ENCODE peak calls at places on chromosomes 11 and 22, in eight cellular contexts. F is GM10248, U is thoracic aorta, A is OCI-LY7, E is coronary artery, K is K562, H is fibroblast of mammary gland, O is sigmoid colon. B is an unnamed sample.

GRCh38 chr22:35315855-35316745 is 16.4 kb downstream of the TOM1 start:
- DNase-seq in F (no peak), U (no peak), A (no peak), E (peak; percentile 68), K (no peak), H (no peak), O (peak; percentile 65), B (no peak)

GRCh38 chr11:46529086-46529905 is 64.5 kb downstream of the AMBRA1 start:
- DNase-seq in F (peak; percentile 88), U (peak; percentile 16), A (peak; percentile 76), E (no peak), K (peak; percentile 81), H (peak; percentile 67), O (peak; percentile 77), B (peak; percentile 85)

GRCh38 chr11:2304156-2305139 is 2.6 kb downstream of the TSPAN32 start:
- DNase-seq in F (no peak), U (no peak), A (no peak), E (peak; percentile 73), K (no peak), H (no peak), O (peak; percentile 67), B (peak; percentile 76)

GRCh38 chr11:86208572-86208971 is 36.0 kb upstream of the EED start:
- DNase-seq in F (no peak), U (no peak), A (no peak), E (no peak), K (no peak), H (no peak), O (no peak), B (no peak)

GRCh38 chr11:6742260-6742659 is 29.5 kb downstream of the OR2AG2 start:
- DNase-seq in F (no peak), U (no peak), A (no peak), E (no peak), K (no peak), H (no peak), O (no peak), B (no peak)

GRCh38 chr11:125935056-125935455 is 10.8 kb upstream of the VSIG10L2 start:
- DNase-seq in F (no peak), U (no peak), A (no peak), E (no peak), K (no peak), H (no peak), O (no peak), B (no peak)

GRCh38 chr11:61999141-61999975 is 31.9 kb upstream of the FTH1 start:
- DNase-seq in F (no peak), U (no peak), A (no peak), E (no peak), K (no peak), H (peak; percentile 57), O (no peak), B (no peak)

GRCh38 chr11:14347494-14347893 is 11.5 kb downstream of the RRAS2 start:
- DNase-seq in F (no peak), U (no peak), A (no peak), E (no peak), K (no peak), H (no peak), O (no peak), B (no peak)

GRCh38 chr22:19499236-19499879 is 19.6 kb downstream of the CDC45 start:
- DNase-seq in F (no peak), U (no peak), A (no peak), E (no peak), K (no peak), H (no peak), O (no peak), B (no peak)

GRCh38 chr11:44356351-44356750 is 46.4 kb upstream of the ALX4 start:
- DNase-seq in F (no peak), U (no peak), A (no peak), E (no peak), K (no peak), H (no peak), O (no peak), B (no peak)

GRCh38 chr22:30591191-30591587 is 521 bp downstream of the PES1 start:
- DNase-seq in F (no peak), U (no peak), A (no peak), E (no peak), K (no peak), H (peak; percentile 46), O (no peak), B (no peak)

GRCh38 chr11:102914238-102915043 is 39.7 kb upstream of the MMP12 start:
- DNase-seq in F (no peak), U (no peak), A (no peak), E (no peak), K (peak; percentile 10), H (peak; percentile 61), O (peak; percentile 66), B (peak; percentile 23)

GRCh38 chr11:45662665-45663485 is 2.5 kb downstream of the CHST1 start:
- DNase-seq in F (no peak), U (peak; percentile 49), A (no peak), E (no peak), K (peak; percentile 60), H (peak; percentile 92), O (peak; percentile 57), B (no peak)

GRCh38 chr22:38834991-38835390 is 8.8 kb downstream of the NPTXR start:
- DNase-seq in F (no peak), U (no peak), A (no peak), E (no peak), K (no peak), H (no peak), O (no peak), B (no peak)

GRCh38 chr22:32603651-32604540 is 129.3 kb downstream of the FBXO7 start:
- DNase-seq in F (no peak), U (no peak), A (no peak), E (no peak), K (no peak), H (no peak), O (no peak), B (no peak)

GRCh38 chr22:39703890-39704658 is 133.5 kb downstream of the CACNA1I start:
- DNase-seq in F (no peak), U (no peak), A (no peak), E (no peak), K (no peak), H (peak; percentile 24), O (no peak), B (no peak)

DNA sequence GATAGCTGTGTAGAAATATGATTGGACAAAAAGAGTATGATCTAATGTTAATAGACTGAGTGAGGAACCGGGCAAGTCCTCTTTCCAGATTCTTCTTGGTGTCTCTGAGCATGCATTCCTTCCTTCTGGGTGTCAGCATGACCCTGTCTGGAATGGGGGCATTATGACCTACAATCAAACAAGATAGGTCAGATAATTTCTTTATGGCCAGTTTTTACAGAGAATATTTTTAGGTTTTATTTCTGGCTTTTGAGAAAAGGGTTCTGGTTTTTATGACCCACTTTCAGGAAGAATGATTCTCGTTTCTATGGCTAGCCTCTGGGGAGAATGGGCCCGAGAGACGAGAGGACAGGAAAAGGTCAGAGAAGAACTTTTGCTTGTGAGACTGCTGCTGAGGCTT is 383.7 kb downstream of the AASDHPPT start:
- DNase-seq in F (no peak), U (no peak), A (no peak), E (no peak), K (no peak), H (no peak), O (no peak), B (no peak)
- TF ChIP-seq CTCF in F (no peak), U (no peak), A (no peak), E (no peak), K (no peak), H (no peak), O (no peak), B (no peak)

GRCh38 chr11:34308821-34309585 is 48.8 kb downstream of the ABTB2 start:
- DNase-seq in F (no peak), U (no peak), A (no peak), E (no peak), K (no peak), H (peak; percentile 48), O (no peak), B (no peak)

GRCh38 chr11:34309970-34310369 is 47.8 kb downstream of the ABTB2 start:
- DNase-seq in F (no peak), U (no peak), A (no peak), E (no peak), K (no peak), H (no peak), O (no peak), B (no peak)

GRCh38 chr11:34313099-34313517 is 44.7 kb downstream of the ABTB2 start:
- DNase-seq in F (peak; percentile 52), U (no peak), A (peak; percentile 39), E (no peak), K (no peak), H (no peak), O (no peak), B (no peak)

GRCh38 chr11:34308049-34308692 is 49.6 kb downstream of the ABTB2 start:
- DNase-seq in F (no peak), U (no peak), A (no peak), E (no peak), K (no peak), H (no peak), O (no peak), B (no peak)

GRCh38 chr11:34311126-34311525 is 46.7 kb downstream of the ABTB2 start:
- DNase-seq in F (no peak), U (no peak), A (no peak), E (no peak), K (no peak), H (no peak), O (no peak), B (no peak)
- TF ChIP-seq CTCF in F (no peak), U (no peak), A (no peak), E (no peak), K (no peak), H (no peak), O (no peak), B (no peak)

DNA sequence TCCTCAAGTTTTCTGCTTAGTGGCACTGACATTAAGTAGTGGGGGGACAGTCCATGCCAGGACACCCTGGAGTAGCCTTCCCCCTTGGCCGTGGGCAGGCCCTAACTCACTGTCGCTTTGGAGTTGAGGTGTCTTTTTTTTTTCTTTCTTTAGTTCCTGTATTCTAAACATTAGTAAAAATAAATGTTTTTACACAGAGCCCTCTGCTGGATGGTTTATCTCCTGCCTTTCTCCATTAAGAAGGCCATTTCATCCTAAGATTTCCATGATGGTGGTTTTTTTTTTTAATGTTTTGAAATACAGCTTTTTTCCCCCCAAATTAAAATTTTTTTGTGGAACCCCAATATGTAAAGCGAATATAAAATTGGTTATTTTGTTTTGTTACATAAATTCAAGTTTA is 1.8 kb upstream of the TIGD3 start:
- DNase-seq in F (no peak), U (no peak), A (peak; percentile 44), E (no peak), K (no peak), H (peak; percentile 30), O (no peak), B (no peak)
- TF ChIP-seq CTCF in F (peak; percentile 19), U (no peak), A (peak; percentile 79), E (no peak), K (peak; percentile 22), H (peak; percentile 37), O (peak; percentile 13), B (peak; percentile 51)

DNA sequence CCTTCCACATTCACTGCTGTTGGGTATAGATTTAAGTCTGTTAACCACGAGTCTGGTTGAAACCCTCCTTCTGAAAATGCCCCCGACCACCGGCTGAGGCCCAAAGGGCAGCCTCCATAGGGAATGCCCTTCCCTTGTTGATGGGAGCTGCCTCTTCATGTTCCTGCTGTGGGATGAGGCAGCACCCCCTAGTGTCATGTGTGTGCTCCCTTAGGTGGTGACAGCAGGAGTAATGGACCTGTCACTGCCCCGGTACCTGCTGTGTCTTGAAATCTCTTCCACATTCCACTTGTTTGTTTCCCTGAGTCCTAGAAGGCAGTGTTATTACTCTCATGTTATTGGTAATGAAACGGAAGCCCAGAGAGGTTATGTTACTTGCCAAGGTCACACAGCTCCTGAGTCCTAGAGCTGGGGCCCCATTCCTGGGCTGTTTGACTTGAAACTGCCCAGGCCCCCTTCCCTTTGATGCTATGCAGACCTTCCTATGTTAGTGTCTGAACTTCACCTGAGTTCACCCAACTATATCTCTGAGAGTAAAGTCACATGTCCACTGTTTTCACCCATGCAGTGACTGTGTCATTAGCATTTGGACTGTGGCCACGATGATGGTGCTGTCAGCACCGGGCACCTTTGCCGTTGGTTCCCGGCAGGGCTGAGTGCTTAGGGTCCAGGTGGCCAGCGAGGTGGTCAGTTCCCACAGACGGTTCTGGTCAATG is 234.3 kb downstream of the TBC1D22A start:
- DNase-seq in F (no peak), U (no peak), A (no peak), E (no peak), K (peak; percentile 24), H (no peak), O (peak; percentile 24), B (no peak)
- TF ChIP-seq CTCF in F (no peak), U (no peak), A (peak; percentile 36), E (no peak), K (peak; percentile 30), H (peak; percentile 19), O (no peak), B (peak; percentile 26)

B was measured in osteocyte.